ENCODE peak calls at places on chromosome 18, in six cellular contexts. One of them, this sample, is unnamed.

GRCh38 chr18:24600076-24600654 is 139.7 kb downstream of the HRH4 start:
- DNase-seq in GM12891: peak
- DNase-seq in GM12878: no peak
- DNase-seq in HepG2: peak
- DNase-seq in K562: peak
- DNase-seq in H1: no peak
- DNase-seq in this sample: peak

GRCh38 chr18:10687161-10687925 is 161.5 kb downstream of the NAPG start:
- DNase-seq in GM12878: no peak
- DNase-seq in H1: no peak
- DNase-seq in K562: no peak
- DNase-seq in HepG2: no peak
- DNase-seq in GM12891: no peak
- DNase-seq in this sample: no peak

GRCh38 chr18:7987284-7987976 is 420.3 kb downstream of the PTPRM start:
- DNase-seq in GM12878: no peak
- DNase-seq in K562: no peak
- DNase-seq in H1: no peak
- DNase-seq in HepG2: no peak
- DNase-seq in GM12891: no peak
- DNase-seq in this sample: no peak

GRCh38 chr18:11279461-11279860 is 130.1 kb upstream of the PIEZO2 start:
- DNase-seq in GM12891: no peak
- DNase-seq in GM12878: no peak
- DNase-seq in H1: no peak
- DNase-seq in K562: no peak
- DNase-seq in HepG2: no peak
- DNase-seq in this sample: no peak

GRCh38 chr18:59699750-59700534 is 2.7 kb upstream of the CCBE1 start:
- DNase-seq in H1: no peak
- DNase-seq in HepG2: no peak
- DNase-seq in K562: no peak
- DNase-seq in GM12891: no peak
- DNase-seq in GM12878: no peak
- DNase-seq in this sample: no peak

GRCh38 chr18:58152891-58153290 is 108.9 kb downstream of the NEDD4L start:
- DNase-seq in GM12878: no peak
- DNase-seq in K562: no peak
- DNase-seq in GM12891: no peak
- DNase-seq in H1: no peak
- DNase-seq in HepG2: no peak
- DNase-seq in this sample: no peak

GRCh38 chr18:58276640-58277456 is 232.8 kb downstream of the NEDD4L start:
- DNase-seq in GM12891: no peak
- DNase-seq in H1: no peak
- DNase-seq in GM12878: no peak
- DNase-seq in K562: no peak
- DNase-seq in HepG2: no peak
- DNase-seq in this sample: no peak

GRCh38 chr18:52288403-52289004 is 51.5 kb upstream of the DCC start:
- DNase-seq in K562: peak
- DNase-seq in GM12878: no peak
- DNase-seq in H1: peak
- DNase-seq in HepG2: peak
- DNase-seq in GM12891: peak
- DNase-seq in this sample: peak

GRCh38 chr18:63708650-63709049 is 5.9 kb downstream of the SERPINB11 start:
- DNase-seq in HepG2: no peak
- DNase-seq in GM12891: no peak
- DNase-seq in GM12878: no peak
- DNase-seq in H1: no peak
- DNase-seq in K562: no peak
- DNase-seq in this sample: no peak

GRCh38 chr18:80232030-80232429 is 15.3 kb downstream of the PARD6G start:
- DNase-seq in GM12891: no peak
- DNase-seq in HepG2: no peak
- DNase-seq in H1: no peak
- DNase-seq in GM12878: no peak
- DNase-seq in K562: no peak
- DNase-seq in this sample: no peak

GRCh38 chr18:54647176-54647575 is 56.1 kb downstream of the DYNAP start:
- DNase-seq in K562: peak
- DNase-seq in HepG2: peak
- DNase-seq in GM12878: no peak
- DNase-seq in GM12891: no peak
- DNase-seq in H1: peak
- DNase-seq in this sample: no peak

GRCh38 chr18:78241535-78242306 is 737.9 kb upstream of the SALL3 start:
- DNase-seq in GM12878: no peak
- DNase-seq in K562: no peak
- DNase-seq in H1: no peak
- DNase-seq in GM12891: no peak
- DNase-seq in HepG2: no peak
- DNase-seq in this sample: no peak

GRCh38 chr18:7038330-7038846 is 79.2 kb downstream of the LAMA1 start:
- DNase-seq in HepG2: peak
- DNase-seq in H1: peak
- DNase-seq in K562: peak
- DNase-seq in GM12878: no peak
- DNase-seq in GM12891: no peak
- DNase-seq in this sample: no peak

GRCh38 chr18:80010551-80010906 is 22.2 kb upstream of the TXNL4A start:
- DNase-seq in GM12891: no peak
- DNase-seq in HepG2: no peak
- DNase-seq in K562: no peak
- DNase-seq in GM12878: no peak
- DNase-seq in H1: no peak
- DNase-seq in this sample: no peak

GRCh38 chr18:76686737-76687231 is 135.6 kb upstream of the ZNF236 start:
- DNase-seq in GM12878: peak
- DNase-seq in K562: no peak
- DNase-seq in GM12891: peak
- DNase-seq in HepG2: peak
- DNase-seq in H1: no peak
- DNase-seq in this sample: no peak

GRCh38 chr18:78558101-78558810 is 421.4 kb upstream of the SALL3 start:
- DNase-seq in K562: no peak
- DNase-seq in HepG2: no peak
- DNase-seq in H1: no peak
- DNase-seq in GM12878: no peak
- DNase-seq in GM12891: no peak
- DNase-seq in this sample: no peak

GRCh38 chr18:8706981-8707940 is 1.9 kb downstream of the MTCL1 start:
- DNase-seq in H1: no peak
- DNase-seq in HepG2: no peak
- DNase-seq in K562: no peak
- DNase-seq in GM12878: no peak
- DNase-seq in GM12891: no peak
- DNase-seq in this sample: peak

GRCh38 chr18:25834061-25834460 is 256.4 kb downstream of the SS18 start:
- DNase-seq in K562: no peak
- DNase-seq in HepG2: no peak
- DNase-seq in GM12891: no peak
- DNase-seq in H1: no peak
- DNase-seq in GM12878: no peak
- DNase-seq in this sample: no peak

GRCh38 chr18:34494359-34494696 is 215.8 kb upstream of the DTNA start:
- DNase-seq in HepG2: peak
- DNase-seq in GM12891: no peak
- DNase-seq in K562: no peak
- DNase-seq in GM12878: no peak
- DNase-seq in H1: no peak
- DNase-seq in this sample: no peak

GRCh38 chr18:49207373-49207772 is 253.1 kb downstream of the DYM start:
- DNase-seq in GM12891: no peak
- DNase-seq in H1: no peak
- DNase-seq in HepG2: no peak
- DNase-seq in GM12878: no peak
- DNase-seq in K562: no peak
- DNase-seq in this sample: no peak

GRCh38 chr18:57813245-57813644 is 10.1 kb upstream of the ATP8B1 start:
- DNase-seq in H1: no peak
- DNase-seq in GM12891: no peak
- DNase-seq in GM12878: no peak
- DNase-seq in HepG2: peak
- DNase-seq in K562: no peak
- DNase-seq in this sample: no peak

GRCh38 chr18:12657849-12658829 is at the start of gene SPIRE1:
- DNase-seq in HepG2: peak
- DNase-seq in K562: peak
- DNase-seq in H1: no peak
- DNase-seq in GM12891: peak
- DNase-seq in GM12878: no peak
- DNase-seq in this sample: peak

GRCh38 chr18:12686100-12686499 is 16.4 kb downstream of the CEP76 start:
- DNase-seq in HepG2: peak
- DNase-seq in K562: no peak
- DNase-seq in GM12878: no peak
- DNase-seq in H1: no peak
- DNase-seq in GM12891: no peak
- DNase-seq in this sample: no peak

GRCh38 chr18:49521251-49521650 is 34.2 kb upstream of the C18orf32 start:
- DNase-seq in GM12891: no peak
- DNase-seq in GM12878: no peak
- DNase-seq in K562: no peak
- DNase-seq in H1: no peak
- DNase-seq in HepG2: no peak
- DNase-seq in this sample: no peak

GRCh38 chr18:62245699-62246098 is 58.6 kb downstream of the RELCH start:
- DNase-seq in GM12878: no peak
- DNase-seq in H1: no peak
- DNase-seq in K562: no peak
- DNase-seq in GM12891: no peak
- DNase-seq in HepG2: no peak
- DNase-seq in this sample: no peak

GRCh38 chr18:6376433-6377229 is 38.1 kb downstream of the L3MBTL4 start:
- DNase-seq in GM12891: no peak
- DNase-seq in H1: no peak
- DNase-seq in GM12878: no peak
- DNase-seq in K562: no peak
- DNase-seq in HepG2: peak
- DNase-seq in this sample: no peak

GRCh38 chr18:27966872-27967271 is 210.1 kb downstream of the CDH2 start:
- DNase-seq in HepG2: no peak
- DNase-seq in K562: no peak
- DNase-seq in H1: no peak
- DNase-seq in GM12878: no peak
- DNase-seq in GM12891: no peak
- DNase-seq in this sample: no peak

GRCh38 chr18:80044072-80044471 is 9.8 kb downstream of the RBFA start:
- DNase-seq in GM12878: no peak
- DNase-seq in H1: no peak
- DNase-seq in K562: no peak
- DNase-seq in GM12891: no peak
- DNase-seq in HepG2: peak
- DNase-seq in this sample: no peak

GRCh38 chr18:8052237-8052701 is 485.2 kb downstream of the PTPRM start:
- DNase-seq in GM12878: no peak
- DNase-seq in HepG2: peak
- DNase-seq in K562: no peak
- DNase-seq in GM12891: no peak
- DNase-seq in H1: no peak
- DNase-seq in this sample: no peak

GRCh38 chr18:8754995-8755955 is 49.9 kb downstream of the MTCL1 start:
- DNase-seq in HepG2: no peak
- DNase-seq in GM12891: no peak
- DNase-seq in H1: no peak
- DNase-seq in K562: no peak
- DNase-seq in GM12878: peak
- DNase-seq in this sample: no peak

GRCh38 chr18:76821875-76822509 is 365 bp upstream of the ZNF236 start:
- DNase-seq in H1: no peak
- DNase-seq in GM12891: peak
- DNase-seq in GM12878: no peak
- DNase-seq in K562: peak
- DNase-seq in HepG2: no peak
- DNase-seq in this sample: peak

GRCh38 chr18:36850527-36851201 is 21.7 kb downstream of the KIAA1328 start:
- DNase-seq in H1: no peak
- DNase-seq in GM12878: no peak
- DNase-seq in GM12891: no peak
- DNase-seq in HepG2: peak
- DNase-seq in K562: peak
- DNase-seq in this sample: no peak
- TF ChIP-seq TAF1 in H1: no peak
- TF ChIP-seq TAF1 in GM12878: no peak
- TF ChIP-seq TAF1 in GM12891: no peak
- TF ChIP-seq TAF1 in HepG2: no peak
- TF ChIP-seq TAF1 in K562: no peak
- TF ChIP-seq TAF1 in this sample: no peak

DNA sequence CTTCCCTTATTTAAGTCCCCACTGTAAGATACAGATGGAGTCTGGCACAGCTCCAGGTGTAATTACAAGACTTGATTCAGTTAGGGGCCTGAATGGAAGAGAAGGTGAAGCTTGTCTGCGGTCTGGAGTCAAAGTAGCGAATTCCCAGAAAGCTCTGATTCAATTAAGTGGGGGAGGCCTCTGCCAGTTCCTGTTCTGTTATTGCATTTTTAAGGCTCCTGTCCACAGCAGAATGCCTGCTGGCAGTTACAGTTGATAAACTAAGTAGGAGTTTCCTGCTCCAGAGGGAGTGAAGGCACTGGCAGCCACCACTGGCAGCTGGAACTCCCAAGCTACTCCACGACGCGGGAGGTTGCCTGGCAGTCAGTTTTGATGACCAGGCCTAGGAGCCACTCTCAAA is 181.1 kb downstream of the SOCS6 start:
- DNase-seq in GM12891: no peak
- DNase-seq in GM12878: no peak
- DNase-seq in H1: no peak
- DNase-seq in HepG2: no peak
- DNase-seq in K562: no peak
- DNase-seq in this sample: no peak
- TF ChIP-seq POLR2AphosphoS5 in GM12891: no peak
- TF ChIP-seq POLR2AphosphoS5 in GM12878: no peak
- TF ChIP-seq POLR2AphosphoS5 in H1: no peak
- TF ChIP-seq POLR2AphosphoS5 in HepG2: no peak
- TF ChIP-seq POLR2AphosphoS5 in K562: no peak
- TF ChIP-seq POLR2AphosphoS5 in this sample: no peak

DNA sequence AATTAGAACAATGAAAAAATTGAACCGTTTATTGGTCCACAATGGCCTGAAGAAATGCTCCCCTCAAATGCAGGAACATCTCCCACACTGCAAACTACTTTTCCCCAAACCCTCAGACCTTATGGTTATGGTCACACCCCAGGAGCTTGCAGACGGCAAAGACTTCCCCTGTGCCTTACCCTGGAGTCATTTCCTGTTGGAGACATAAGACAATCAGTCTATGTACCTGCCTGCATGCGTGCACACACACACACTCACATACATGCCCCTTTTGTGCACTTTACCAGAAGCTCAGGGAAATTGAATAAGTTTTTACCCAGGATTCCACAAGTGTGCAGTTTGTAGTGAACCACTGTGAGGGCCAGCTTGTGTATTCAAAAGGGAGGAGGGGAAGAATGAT is 281.9 kb upstream of the CELF4 start:
- DNase-seq in HepG2: no peak
- DNase-seq in GM12891: no peak
- DNase-seq in K562: no peak
- DNase-seq in GM12878: no peak
- DNase-seq in H1: no peak
- DNase-seq in this sample: no peak
- TF ChIP-seq POLR2A in HepG2: no peak
- TF ChIP-seq POLR2A in GM12891: no peak
- TF ChIP-seq POLR2A in K562: no peak
- TF ChIP-seq POLR2A in GM12878: no peak
- TF ChIP-seq POLR2A in H1: no peak
- TF ChIP-seq POLR2A in this sample: no peak

GRCh38 chr18:45370190-45371010 is 244.9 kb upstream of the SLC14A2 start:
- DNase-seq in GM12891: no peak
- DNase-seq in K562: no peak
- DNase-seq in H1: no peak
- DNase-seq in HepG2: no peak
- DNase-seq in GM12878: no peak
- DNase-seq in this sample: no peak
- TF ChIP-seq TAF1 in GM12891: no peak
- TF ChIP-seq TAF1 in K562: no peak
- TF ChIP-seq TAF1 in H1: no peak
- TF ChIP-seq TAF1 in HepG2: no peak
- TF ChIP-seq TAF1 in GM12878: no peak
- TF ChIP-seq TAF1 in this sample: no peak